ENCODE peak calls at places on chromosomes 13 and 19, in five cellular contexts. O, Y, M, Q and L are unnamed samples.

GRCh38 chr19:13781547-13781946 is 7.3 kb downstream of the C19orf53 start:
- DNase-seq in O (peak; percentile 81), Y (peak; percentile 64), M (peak; percentile 74), Q (peak; percentile 91), L (peak; percentile 83)

GRCh38 chr13:96544965-96545364 is 449.3 kb downstream of the OXGR1 start:
- DNase-seq in O (no peak), Y (no peak), M (no peak), Q (no peak), L (no peak)

GRCh38 chr13:19818223-19818842 is 35.6 kb upstream of the PSPC1 start:
- DNase-seq in O (no peak), Y (peak; percentile 36), M (peak; percentile 97), Q (peak; percentile 85), L (peak; percentile 94)

GRCh38 chr13:99866781-99867180 is 104.8 kb downstream of the ZIC5 start:
- DNase-seq in O (no peak), Y (no peak), M (no peak), Q (no peak), L (no peak)

GRCh38 chr19:7852851-7853759 is 21.1 kb downstream of the PRR36 start:
- DNase-seq in O (peak; percentile 41), Y (peak; percentile 72), M (peak; percentile 97), Q (peak; percentile 88), L (peak; percentile 96)

GRCh38 chr19:13794388-13794751 is 873 bp upstream of the ZSWIM4 start:
- DNase-seq in O (peak; percentile 96), Y (no peak), M (no peak), Q (no peak), L (no peak)

GRCh38 chr13:29702912-29703351 is 107.4 kb upstream of the SLC7A1 start:
- DNase-seq in O (peak; percentile 69), Y (no peak), M (no peak), Q (peak; percentile 87), L (peak; percentile 69)

GRCh38 chr13:32645854-32646253 is 59.6 kb downstream of the PDS5B start:
- DNase-seq in O (no peak), Y (no peak), M (no peak), Q (no peak), L (no peak)

GRCh38 chr13:100209857-100210580 is 121.1 kb downstream of the PCCA start:
- DNase-seq in O (peak; percentile 82), Y (no peak), M (no peak), Q (no peak), L (no peak)

GRCh38 chr13:104949840-104950805 is 1585.3 kb downstream of the EFNB2 start:
- DNase-seq in O (no peak), Y (no peak), M (no peak), Q (no peak), L (no peak)

GRCh38 chr19:43435775-43436174 is 21.1 kb downstream of the TEX101 start:
- DNase-seq in O (no peak), Y (no peak), M (no peak), Q (no peak), L (no peak)

GRCh38 chr13:63517376-63517775 is 2101.7 kb upstream of the PCDH20 start:
- DNase-seq in O (peak; percentile 82), Y (no peak), M (no peak), Q (no peak), L (no peak)

GRCh38 chr19:10763399-10763798 is 45.5 kb downstream of the DNM2 start:
- DNase-seq in O (no peak), Y (no peak), M (no peak), Q (no peak), L (no peak)

GRCh38 chr19:10762656-10763055 is 44.8 kb downstream of the DNM2 start:
- DNase-seq in O (no peak), Y (no peak), M (no peak), Q (peak; percentile 50), L (no peak)

GRCh38 chr19:10766049-10766623 is 48.3 kb downstream of the DNM2 start:
- DNase-seq in O (no peak), Y (no peak), M (no peak), Q (no peak), L (no peak)

GRCh38 chr19:10763828-10764339 is 46.0 kb downstream of the DNM2 start:
- DNase-seq in O (no peak), Y (no peak), M (no peak), Q (no peak), L (no peak)

DNA sequence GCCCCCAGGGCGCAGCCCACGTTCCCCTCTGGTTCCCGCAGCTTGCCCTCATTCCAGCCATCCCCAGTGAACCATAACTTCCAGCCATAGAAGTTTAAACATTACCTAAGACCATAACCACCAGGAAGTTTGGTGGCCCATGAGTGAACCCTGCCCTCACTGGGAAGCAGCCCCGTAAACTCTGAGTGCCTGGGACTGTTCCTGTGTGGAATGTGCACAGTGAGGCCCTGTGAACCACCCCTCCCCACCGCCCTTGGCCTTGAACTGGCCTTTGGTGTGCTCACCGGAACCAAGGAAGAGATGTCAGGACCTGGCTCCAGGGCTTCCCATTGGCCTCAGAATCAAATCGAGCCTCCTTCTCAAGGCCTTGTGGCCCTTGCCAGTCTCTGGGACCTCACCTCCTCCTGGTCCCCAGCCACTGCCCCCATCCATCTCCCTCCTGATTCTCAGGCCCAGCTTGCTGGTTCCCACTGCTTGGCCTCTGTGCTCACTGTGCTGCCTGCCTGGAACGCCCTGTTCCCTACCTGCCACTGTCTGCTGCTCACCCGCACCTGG is 46.5 kb downstream of the DNM2 start:
- DNase-seq in O (no peak), Y (no peak), M (no peak), Q (no peak), L (no peak)
- H3K79me1 ChIP-seq in O (peaks cover 88% of the 10 kb centered on the region), Y (peaks cover 17% of the 10 kb centered on the region), M (peaks cover 15% of the 10 kb centered on the region), Q (peaks cover 7% of the 10 kb centered on the region), L (no peaks in the 10 kb centered on the region)

DNA sequence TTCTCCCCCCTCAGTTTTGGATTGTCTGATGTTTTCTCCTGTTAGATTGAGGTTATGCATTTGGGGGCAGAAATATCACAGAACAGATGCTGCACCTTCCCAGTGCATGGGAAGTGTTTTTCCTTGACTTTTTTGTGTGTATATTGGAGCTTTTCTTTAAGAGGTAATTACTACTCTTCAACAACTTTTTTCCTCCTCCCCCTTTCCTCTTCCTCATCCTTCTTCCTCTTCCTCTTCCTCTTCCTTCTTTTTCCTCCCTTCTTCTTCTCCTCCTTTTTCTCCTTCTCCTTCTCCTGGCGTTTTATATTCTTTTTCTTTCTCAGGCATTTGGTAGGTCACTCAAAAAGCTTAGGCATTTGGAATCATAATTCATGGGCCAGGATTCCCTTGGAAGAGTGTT is 18.1 kb upstream of the SPATA13 start:
- DNase-seq in O (no peak), Y (no peak), M (no peak), Q (no peak), L (no peak)
- H2BK15ac ChIP-seq in O (no peak overlapping the region), Y (no peak overlapping the region), M (no peak overlapping the region), Q (no peak overlapping the region), L (no peak overlapping the region)

GRCh38 chr19:5072115-5072514 is 103.2 kb downstream of the KDM4B start:
- DNase-seq in O (no peak), Y (no peak), M (no peak), Q (no peak), L (no peak)
- H3K79me1 ChIP-seq in O (peaks cover 13% of the 10 kb centered on the region), Y (peaks cover 10% of the 10 kb centered on the region), M (no peaks in the 10 kb centered on the region), Q (no peaks in the 10 kb centered on the region), L (no peaks in the 10 kb centered on the region)

DNA sequence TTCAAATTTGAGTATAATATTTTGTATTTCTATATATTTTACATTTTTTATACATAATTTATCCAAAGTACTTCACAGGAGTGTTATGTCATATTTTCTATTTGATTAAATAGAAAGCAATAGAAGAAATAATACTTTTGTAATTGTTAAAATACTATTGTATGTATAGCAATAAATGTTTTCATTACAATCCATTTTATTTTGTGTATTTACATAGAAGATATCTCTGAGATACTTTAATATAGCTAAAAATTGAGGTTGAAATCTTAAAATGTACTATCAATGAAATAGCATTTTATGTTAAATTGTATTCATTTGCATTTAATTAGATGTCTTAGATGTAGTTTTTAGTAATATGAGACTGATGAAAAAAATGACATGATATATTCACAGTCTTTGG is 1109.6 kb upstream of the MIR17HG start:
- DNase-seq in O (no peak), Y (no peak), M (no peak), Q (no peak), L (no peak)
- H2BK15ac ChIP-seq in O (no peak overlapping the region), Y (no peak overlapping the region), M (no peak overlapping the region), Q (no peak overlapping the region), L (no peak overlapping the region)

GRCh38 chr19:5355076-5355475 is 14.5 kb upstream of the PTPRS start:
- DNase-seq in O (no peak), Y (no peak), M (no peak), Q (no peak), L (no peak)

GRCh38 chr19:5349041-5349440 is 8.4 kb upstream of the PTPRS start:
- DNase-seq in O (no peak), Y (no peak), M (no peak), Q (peak; percentile 70), L (no peak)

GRCh38 chr19:5354403-5354802 is 13.8 kb upstream of the PTPRS start:
- DNase-seq in O (no peak), Y (no peak), M (peak; percentile 76), Q (peak; percentile 56), L (peak; percentile 74)

GRCh38 chr19:5351731-5352228 is 11.2 kb upstream of the PTPRS start:
- DNase-seq in O (no peak), Y (no peak), M (no peak), Q (no peak), L (no peak)

DNA sequence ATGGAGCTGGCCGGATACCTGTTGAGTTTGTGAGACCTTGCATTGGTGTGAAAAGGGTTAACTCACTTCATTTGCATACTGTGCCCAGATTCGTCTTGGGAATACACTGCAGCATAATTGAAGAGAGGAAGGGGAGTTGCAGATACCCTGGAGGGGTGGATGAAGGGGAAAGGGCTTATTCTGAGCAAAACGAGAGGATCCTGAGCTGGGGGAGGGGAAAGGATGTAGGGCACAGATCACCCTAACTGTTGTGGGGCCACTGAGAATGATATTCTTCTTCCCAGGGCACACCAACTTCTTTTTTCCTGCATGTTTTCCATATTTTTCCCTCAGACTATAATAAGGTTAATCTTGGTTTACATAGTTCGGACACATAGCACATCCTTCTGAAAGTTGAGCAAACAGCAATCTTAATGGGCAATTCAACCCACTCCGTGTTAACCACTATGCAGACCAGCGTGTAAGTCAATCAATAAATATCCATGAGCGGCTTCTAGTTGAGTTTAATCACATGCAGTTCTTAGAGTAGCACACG is 11.7 kb upstream of the PTPRS start:
- DNase-seq in O (peak; percentile 15), Y (no peak), M (no peak), Q (peak; percentile 58), L (no peak)
- H3K79me1 ChIP-seq in O (no peaks in the 10 kb centered on the region), Y (no peaks in the 10 kb centered on the region), M (no peaks in the 10 kb centered on the region), Q (no peaks in the 10 kb centered on the region), L (no peaks in the 10 kb centered on the region)

DNA sequence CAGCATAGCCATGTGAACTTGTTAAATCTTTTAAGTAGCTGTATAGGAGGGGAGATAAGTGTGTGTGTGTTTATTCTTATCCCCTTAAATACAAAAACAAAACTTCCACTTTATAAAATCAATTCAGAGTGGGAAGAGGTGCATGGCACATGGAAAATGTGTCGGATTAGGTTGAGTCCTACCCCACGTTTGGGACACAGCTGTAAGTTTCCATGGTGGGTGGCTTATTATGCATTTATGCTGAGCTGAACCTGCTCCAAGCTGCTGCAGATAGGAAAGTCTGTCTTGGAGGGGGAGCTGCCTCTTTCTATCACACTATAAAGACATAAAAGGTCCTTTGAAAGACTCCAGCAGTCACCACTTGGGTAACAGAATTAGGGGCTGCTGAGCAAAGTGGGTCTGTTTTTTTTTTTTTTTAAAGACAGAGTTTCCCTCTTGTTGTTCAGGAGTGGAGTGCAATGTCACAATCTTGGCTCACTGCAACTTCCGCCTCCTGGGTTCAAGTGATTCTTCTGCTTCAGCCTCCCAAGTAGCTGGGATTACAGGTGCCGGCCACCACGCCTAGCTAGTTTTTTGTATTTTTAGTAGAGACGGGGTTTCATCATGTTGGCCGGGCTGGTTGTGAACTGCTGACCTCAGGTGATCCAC is 15.2 kb downstream of the ACTN4 start:
- DNase-seq in O (no peak), Y (no peak), M (no peak), Q (no peak), L (no peak)
- H2BK15ac ChIP-seq in O (no peak overlapping the region), Y (no peak overlapping the region), M (no peak overlapping the region), Q (no peak overlapping the region), L (no peak overlapping the region)

GRCh38 chr19:1146418-1146711 is 27.7 kb downstream of the SBNO2 start:
- DNase-seq in O (no peak), Y (no peak), M (no peak), Q (no peak), L (no peak)
- H3K79me1 ChIP-seq in O (peaks cover 48% of the 10 kb centered on the region), Y (peaks cover 15% of the 10 kb centered on the region), M (peaks cover 4% of the 10 kb centered on the region), Q (no peaks in the 10 kb centered on the region), L (no peaks in the 10 kb centered on the region)